ENCODE peak calls at places on chromosomes 12 and 14, in five cellular contexts. X is heart left ventricle; Q is left ventricle myocardium inferior; V is effector memory CD4-positive, alpha-beta T cell; Z is H1. U is an unnamed sample. For H3K4me1, the result is how much of the 10 kb centered on the place peaks cover.

GRCh38 chr12:49538740-49539403 is at the start of gene KCNH3:
- DNase-seq in X (peak), Q (peak), V (peak), Z (peak), U (no peak)

GRCh38 chr14:29548948-29549370 is 378.7 kb downstream of the PRKD1 start:
- DNase-seq in V (no peak), Z (no peak), X (no peak), Q (no peak), U (peak)

GRCh38 chr12:5921027-5921909 is 23.8 kb downstream of the ANO2 start:
- DNase-seq in Z (no peak), V (no peak), X (no peak), Q (no peak), U (no peak)

GRCh38 chr12:52014567-52015392 is 8.0 kb downstream of the TAMALIN start:
- DNase-seq in Q (no peak), X (no peak), Z (peak), V (no peak), U (no peak)

GRCh38 chr12:47742253-47742825 is 16.3 kb downstream of the RAPGEF3 start:
- DNase-seq in Z (peak), X (no peak), Q (peak), V (peak), U (peak)

GRCh38 chr12:77685112-77685511 is 145.6 kb upstream of the NAV3 start:
- DNase-seq in V (no peak), X (peak), Q (no peak), Z (peak), U (peak)

GRCh38 chr14:42927313-42927712 is 1320.6 kb downstream of the LRFN5 start:
- DNase-seq in Q (no peak), V (no peak), X (no peak), Z (no peak), U (no peak)

GRCh38 chr12:60704171-60704914 is 1108.5 kb downstream of the SLC16A7 start:
- DNase-seq in Q (no peak), Z (no peak), V (no peak), X (no peak), U (no peak)

GRCh38 chr12:106003297-106003696 is 135.5 kb downstream of the NUAK1 start:
- DNase-seq in V (no peak), Z (no peak), X (no peak), Q (no peak), U (no peak)

DNA sequence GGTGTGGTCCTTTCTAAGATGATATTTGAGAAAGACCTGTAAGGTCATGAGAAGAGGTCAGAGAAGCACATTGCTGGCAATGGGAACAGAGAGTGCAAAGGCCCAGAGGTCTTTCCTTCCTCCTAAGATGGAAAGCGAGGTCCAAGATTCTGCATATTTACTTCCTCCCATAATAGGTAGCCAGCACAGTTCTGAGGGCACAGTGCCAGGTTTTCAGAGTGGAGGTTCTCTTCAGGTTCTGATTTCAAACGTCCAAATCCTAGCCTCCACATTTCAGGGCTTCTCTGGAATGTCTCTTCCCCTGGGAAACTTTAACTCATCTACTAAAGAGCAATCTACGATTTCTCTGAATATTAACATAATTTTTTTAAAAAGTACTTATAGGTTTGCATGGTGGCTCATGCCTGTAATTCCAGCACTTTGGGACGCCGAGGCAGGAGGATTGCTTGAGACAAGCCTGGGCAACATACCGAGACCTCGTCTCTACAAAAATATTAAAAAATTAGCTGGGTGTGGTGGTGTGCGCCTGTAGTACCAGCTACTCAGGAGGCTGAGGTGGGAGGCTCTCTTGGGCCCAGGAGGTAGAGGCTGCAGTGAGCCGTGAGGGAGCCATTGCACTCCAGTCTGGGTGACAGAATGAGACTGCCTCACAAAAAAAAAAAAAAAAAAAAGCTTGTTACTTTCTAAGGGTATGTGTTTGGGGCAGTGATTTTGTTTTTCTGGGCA is 526 bp upstream of the MRPL42 start:
- DNase-seq in Z (no peak), Q (no peak), X (no peak), V (no peak), U (no peak)
- H3K4me3 ChIP-seq in Z (peak), Q (peak), X (no peak), V (no peak), U (no peak)

DNA sequence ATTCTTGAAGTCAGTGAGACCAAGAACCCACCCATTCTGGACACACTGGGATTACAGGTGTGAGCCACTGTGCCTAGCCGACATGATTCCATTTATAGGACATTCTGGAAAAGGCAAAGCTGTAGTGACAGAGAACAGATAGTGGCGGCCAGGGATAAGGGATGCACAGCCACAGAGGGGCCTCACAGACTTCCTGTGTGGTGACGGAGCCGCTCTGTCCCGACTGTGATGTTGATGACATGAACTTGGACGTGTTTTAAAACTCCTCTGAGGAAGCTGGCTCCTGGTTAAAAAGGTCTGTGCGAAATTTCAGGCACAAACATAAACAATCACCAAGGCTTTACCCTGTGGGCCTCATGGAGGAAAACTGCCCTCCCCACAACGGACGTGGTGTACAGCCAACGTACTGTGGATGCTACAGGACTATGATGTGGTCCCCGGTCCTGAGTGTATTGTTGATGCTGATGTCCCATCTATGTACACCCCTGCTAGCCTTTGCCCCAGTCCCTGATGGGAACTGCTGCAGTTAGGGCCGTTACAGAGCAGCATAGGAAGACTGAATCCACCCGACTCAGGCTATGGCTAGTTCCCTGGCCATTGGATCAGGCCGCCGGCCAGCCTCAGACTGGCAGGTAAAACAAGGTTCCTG is 15.9 kb downstream of the ZNF605 start:
- DNase-seq in Q (no peak), Z (no peak), X (no peak), V (no peak), U (no peak)
- H3K27ac ChIP-seq in Q (no peak), Z (no peak), X (no peak), V (no peak), U (no peak)

GRCh38 chr12:65169311-65170244 is at the start of gene LEMD3:
- DNase-seq in Z (peak), V (peak), X (peak), Q (peak), U (peak)

GRCh38 chr12:65171073-65171472 is 1.7 kb downstream of the LEMD3 start:
- DNase-seq in V (no peak), Q (no peak), Z (no peak), X (no peak), U (no peak)

GRCh38 chr12:65170245-65170881 is 980 bp downstream of the LEMD3 start:
- DNase-seq in V (peak), Z (peak), Q (peak), X (peak), U (no peak)

GRCh38 chr12:65171870-65172269 is 2.5 kb downstream of the LEMD3 start:
- DNase-seq in X (no peak), Q (no peak), V (no peak), Z (no peak), U (no peak)

DNA sequence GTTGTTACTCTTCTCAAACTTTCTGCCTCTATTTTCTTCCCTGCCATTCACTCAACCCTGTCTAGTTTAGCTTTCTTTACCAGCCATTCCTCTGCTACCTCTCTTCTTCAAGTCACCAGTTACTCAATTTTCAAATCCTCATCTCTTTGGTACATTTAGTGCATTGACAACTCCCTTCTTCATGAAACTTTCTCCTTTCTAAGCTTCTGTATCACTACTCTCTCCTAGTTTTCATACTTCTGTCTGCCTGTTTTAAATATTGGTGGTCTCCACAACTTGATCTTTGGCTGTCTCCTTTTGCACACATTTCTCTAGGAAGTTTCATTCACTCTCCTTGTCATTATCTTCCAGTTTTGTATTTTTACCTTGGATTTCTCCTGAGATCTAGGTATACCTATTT is 6.0 kb downstream of the LEMD3 start:
- DNase-seq in Q (no peak), Z (no peak), X (no peak), V (no peak), U (no peak)
- H3K4me1 ChIP-seq in Q (half or more), Z (under half), X (half or more), V (under half), U (under half)

DNA sequence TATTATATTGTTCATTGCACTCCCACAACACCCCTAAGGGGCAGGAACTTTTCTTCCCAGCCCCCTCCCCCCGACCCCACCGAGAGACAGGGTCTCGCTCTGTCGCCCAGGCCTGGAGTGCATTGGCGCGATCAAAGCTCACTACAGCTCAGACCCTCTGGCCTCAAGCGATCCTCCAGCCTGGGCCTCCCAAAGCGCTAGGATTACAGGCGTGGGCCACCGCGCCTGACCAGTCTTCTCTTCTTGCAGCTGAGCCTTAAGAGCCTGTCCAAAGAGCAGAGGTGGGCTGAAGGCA is 310 bp upstream of the UNG start:
- DNase-seq in V (no peak), X (no peak), Z (no peak), Q (no peak), U (no peak)
- H3K4me3 ChIP-seq in V (no peak), X (no peak), Z (peak), Q (peak), U (peak)

DNA sequence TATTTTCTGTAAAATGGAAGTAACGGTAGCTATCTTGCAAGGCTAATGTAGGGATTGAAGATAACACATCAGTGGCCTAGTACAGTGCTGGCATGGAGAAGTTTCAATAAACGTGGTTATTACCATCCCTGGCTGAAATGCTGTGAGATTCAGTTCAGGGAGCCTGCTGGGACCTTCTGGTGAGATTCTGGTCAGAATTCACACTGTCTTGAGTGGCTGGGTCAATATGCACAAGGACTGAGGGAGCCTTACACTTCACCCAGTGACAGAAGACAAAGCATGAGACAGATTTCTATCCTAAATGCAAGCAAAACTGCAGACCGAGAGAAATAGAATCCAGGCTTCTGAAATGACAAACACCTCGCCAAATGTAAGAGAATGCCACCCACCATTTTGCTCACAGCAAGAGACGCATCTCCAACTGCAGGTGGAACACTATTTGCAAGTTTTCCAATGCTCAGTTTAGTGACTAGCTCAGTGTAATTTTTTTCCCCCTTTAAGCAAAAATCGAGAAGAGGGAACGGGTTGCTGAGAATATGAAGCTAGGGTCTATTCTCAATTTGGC is 201.5 kb downstream of the TTC7B start:
- DNase-seq in V (no peak), X (no peak), Q (no peak), Z (no peak), U (no peak)
- H3K27ac ChIP-seq in V (no peak), X (no peak), Q (peak), Z (no peak), U (no peak)

DNA sequence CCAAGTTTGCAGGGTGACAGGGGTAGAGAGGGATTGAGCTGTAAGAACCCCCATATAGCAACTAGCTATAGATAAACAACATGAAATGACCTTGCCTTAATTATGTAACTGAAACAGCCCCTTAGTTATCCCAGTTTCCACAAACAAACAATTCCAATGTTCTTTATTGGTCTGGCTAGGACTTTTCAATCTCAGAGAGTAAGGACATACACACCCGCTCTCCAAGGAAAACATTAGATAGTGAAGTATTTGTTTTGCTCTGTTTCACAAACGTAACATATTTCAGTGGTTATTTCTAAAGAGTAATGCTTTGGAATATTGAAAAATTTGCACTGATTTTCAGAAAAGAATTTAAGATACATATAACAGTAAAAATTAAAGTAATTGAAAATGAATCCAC is 51.6 kb upstream of the GTF2A1 start:
- DNase-seq in V (no peak), X (no peak), Z (no peak), Q (no peak), U (no peak)
- H3K4me1 ChIP-seq in V (under half), X (under half), Z (under half), Q (under half), U (under half)

GRCh38 chr14:77033622-77034521 is 5.4 kb upstream of the IRF2BPL start:
- DNase-seq in Q (peak), X (peak), Z (peak), V (peak), U (peak)

GRCh38 chr14:77031680-77032482 is 3.4 kb upstream of the IRF2BPL start:
- DNase-seq in Z (no peak), Q (no peak), X (peak), V (no peak), U (no peak)

GRCh38 chr14:77032483-77032853 is 4.0 kb upstream of the IRF2BPL start:
- DNase-seq in X (no peak), V (no peak), Z (no peak), Q (no peak), U (no peak)

GRCh38 chr14:77035267-77035666 is 6.8 kb upstream of the IRF2BPL start:
- DNase-seq in Z (no peak), X (no peak), Q (no peak), V (no peak), U (no peak)

GRCh38 chr14:77032854-77033621 is 4.5 kb upstream of the IRF2BPL start:
- DNase-seq in Z (peak), Q (peak), V (peak), X (peak), U (no peak)
- H3K4me3 ChIP-seq in Z (peak), Q (peak), V (peak), X (peak), U (peak)

U was measured in iPS DF 6.9.